ENCODE peak calls at places on chromosomes 13 and 19, in ten cellular contexts. B, O, N, A, D, H, U, T, F and E are unnamed samples. For H3K27me3, the result is how much of the 10 kb centered on the place peaks cover.

GRCh38 chr13:45683701-45684100 is 18.4 kb upstream of the CBY2 start:
- DNase-seq in B (no peak), O (no peak), N (no peak), A (no peak), D (no peak), H (no peak), U (no peak), T (no peak), F (no peak), E (no peak)

GRCh38 chr19:35178701-35179100 is 24.2 kb downstream of the FXYD5 start:
- DNase-seq in B (no peak), O (no peak), N (peak), A (no peak), D (no peak), H (no peak), U (no peak), T (no peak), F (no peak), E (no peak)

GRCh38 chr13:104140557-104140956 is 1074.3 kb upstream of the SLC10A2 start:
- DNase-seq in B (no peak), O (peak), N (no peak), A (no peak), D (no peak), H (no peak), U (no peak), T (no peak), F (no peak), E (peak)

GRCh38 chr19:54154603-54155345 is 4.7 kb downstream of the LENG1 start:
- DNase-seq in B (no peak), O (no peak), N (no peak), A (no peak), D (no peak), H (no peak), U (no peak), T (no peak), F (no peak), E (no peak)

GRCh38 chr19:15136234-15136954 is 29.2 kb downstream of the SYDE1 start:
- DNase-seq in B (no peak), O (peak), N (no peak), A (no peak), D (no peak), H (no peak), U (no peak), T (no peak), F (no peak), E (peak)

GRCh38 chr13:112852392-112852791 is 116.6 kb upstream of the MCF2L start:
- DNase-seq in B (no peak), O (no peak), N (no peak), A (peak), D (no peak), H (no peak), U (no peak), T (no peak), F (no peak), E (no peak)

GRCh38 chr13:105334211-105334610 is 1201.3 kb downstream of the EFNB2 start:
- DNase-seq in B (peak), O (peak), N (no peak), A (no peak), D (no peak), H (no peak), U (no peak), T (no peak), F (no peak), E (no peak)

GRCh38 chr13:20847298-20847697 is 55.2 kb downstream of the XPO4 start:
- DNase-seq in B (no peak), O (no peak), N (no peak), A (no peak), D (no peak), H (no peak), U (no peak), T (no peak), F (no peak), E (no peak)

GRCh38 chr13:60754691-60755090 is 357.7 kb downstream of the TDRD3 start:
- DNase-seq in B (no peak), O (no peak), N (no peak), A (no peak), D (no peak), H (no peak), U (no peak), T (no peak), F (no peak), E (no peak)

GRCh38 chr13:93244918-93245280 is 18.3 kb downstream of the GPC6 start:
- DNase-seq in B (no peak), O (no peak), N (no peak), A (no peak), D (no peak), H (no peak), U (no peak), T (no peak), F (no peak), E (peak)

GRCh38 chr13:37319041-37319443 is 213.6 kb upstream of the CSNK1A1L start:
- DNase-seq in B (no peak), O (peak), N (no peak), A (no peak), D (no peak), H (no peak), U (no peak), T (no peak), F (no peak), E (no peak)

GRCh38 chr13:29925457-29925856 is 75.0 kb upstream of the UBL3 start:
- DNase-seq in B (peak), O (peak), N (peak), A (no peak), D (peak), H (peak), U (no peak), T (peak), F (peak), E (peak)

DNA sequence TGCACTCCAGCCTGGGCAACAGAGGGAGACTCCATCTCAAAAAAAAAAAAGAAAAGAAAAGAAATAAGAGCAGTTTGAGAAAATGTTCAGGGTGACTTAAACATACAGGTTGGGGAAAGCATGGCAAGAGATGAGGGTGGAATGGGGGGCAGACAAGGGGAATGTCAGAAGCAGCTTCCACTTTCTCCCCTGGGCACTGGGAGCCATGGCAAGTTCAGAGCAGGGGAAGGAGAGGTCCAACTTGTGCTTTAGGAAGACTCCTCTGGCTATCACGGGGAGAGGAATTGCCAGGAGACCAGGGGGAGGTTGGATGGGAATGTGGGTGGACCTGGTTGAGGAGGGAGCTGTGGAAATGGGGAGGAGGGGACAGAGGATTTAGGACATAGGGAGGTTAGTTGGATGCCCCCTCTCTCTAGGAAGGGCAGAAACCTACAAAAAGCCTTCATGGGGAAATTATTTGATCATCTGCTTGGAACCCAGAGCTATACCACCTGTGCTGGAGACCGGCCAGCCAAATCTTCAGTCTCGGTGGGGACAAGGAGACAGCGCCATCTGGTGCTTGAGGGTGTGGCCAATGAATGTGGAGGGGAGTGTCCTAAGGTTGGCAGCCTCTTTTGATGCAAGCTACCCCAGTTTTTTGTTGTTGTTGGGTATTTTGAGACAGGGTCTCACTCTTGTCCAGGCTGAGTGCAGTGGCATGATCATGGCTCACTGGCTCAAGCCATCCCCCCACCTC is 7.3 kb upstream of the STRN4 start:
- DNase-seq in B (no peak), O (no peak), N (peak), A (peak), D (no peak), H (no peak), U (no peak), T (no peak), F (no peak), E (peak)
- TF ChIP-seq CTCF in B (peak), O (peak), N (peak), A (peak), D (peak), H (peak), U (peak), T (no peak), F (no peak), E (peak)

DNA sequence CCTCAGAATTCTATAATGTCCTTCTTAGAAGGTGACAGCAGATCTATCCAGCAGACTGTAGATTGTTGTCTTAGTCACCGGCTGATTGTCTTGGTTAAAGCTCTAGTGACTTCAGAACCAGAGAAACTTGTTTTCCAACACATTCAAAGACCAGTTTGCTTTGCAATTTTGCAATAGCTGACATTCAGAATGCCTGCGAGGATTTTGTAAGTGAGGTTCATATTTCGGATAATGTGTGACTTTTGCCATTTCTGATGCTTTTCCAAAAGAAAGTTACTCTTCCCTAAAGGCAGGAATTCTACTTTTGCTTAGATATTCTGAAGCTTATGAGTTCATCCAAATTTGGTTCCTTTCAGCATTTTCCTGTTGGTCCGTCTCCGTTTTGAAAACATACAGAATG is 13.2 kb downstream of the SPINT2 start:
- DNase-seq in B (no peak), O (peak), N (no peak), A (no peak), D (no peak), H (no peak), U (no peak), T (no peak), F (no peak), E (peak)
- H3K4me3 ChIP-seq in B (peak), O (no peak), N (no peak), A (no peak), D (no peak), H (no peak), U (no peak), T (no peak), F (no peak), E (no peak)

GRCh38 chr19:7692417-7693088 is 9.4 kb downstream of the FCER2 start:
- DNase-seq in B (no peak), O (no peak), N (no peak), A (no peak), D (no peak), H (no peak), U (no peak), T (no peak), F (no peak), E (no peak)

GRCh38 chr19:7691497-7691896 is 10.4 kb downstream of the FCER2 start:
- DNase-seq in B (no peak), O (no peak), N (no peak), A (no peak), D (no peak), H (no peak), U (no peak), T (no peak), F (no peak), E (no peak)

GRCh38 chr19:7697721-7698287 is 4.1 kb downstream of the FCER2 start:
- DNase-seq in B (no peak), O (no peak), N (no peak), A (no peak), D (no peak), H (no peak), U (no peak), T (no peak), F (no peak), E (no peak)

GRCh38 chr19:7690779-7691258 is 10.2 kb downstream of the TRAPPC5 start:
- DNase-seq in B (no peak), O (no peak), N (no peak), A (no peak), D (no peak), H (no peak), U (no peak), T (no peak), F (no peak), E (no peak)

DNA sequence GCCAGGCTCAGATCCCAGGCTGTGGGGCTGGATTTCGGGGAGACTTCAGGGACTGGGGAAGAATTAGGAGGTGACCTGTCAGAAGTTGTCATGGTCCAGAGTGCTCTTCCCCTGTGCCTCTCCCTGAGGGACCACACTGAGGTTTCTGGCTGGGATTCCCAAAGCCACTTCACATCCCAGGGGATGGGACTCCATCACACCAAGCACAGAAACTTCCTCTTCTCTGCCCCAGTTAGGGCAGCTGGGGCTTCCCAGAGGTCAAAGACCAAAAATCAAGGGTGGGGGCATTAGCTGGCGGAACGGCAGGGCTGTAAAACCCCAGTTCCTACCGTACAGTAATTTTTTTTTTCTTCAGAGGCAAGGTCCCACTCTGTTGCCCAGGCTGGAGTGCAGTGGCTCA is 7.4 kb downstream of the FCER2 start:
- DNase-seq in B (no peak), O (no peak), N (no peak), A (no peak), D (no peak), H (no peak), U (no peak), T (no peak), F (no peak), E (no peak)
- H3K27me3 ChIP-seq in B (under half), O (under half), N (under half), A (under half), D (under half), H (under half), U (under half), T (under half), F (under half), E (under half)

DNA sequence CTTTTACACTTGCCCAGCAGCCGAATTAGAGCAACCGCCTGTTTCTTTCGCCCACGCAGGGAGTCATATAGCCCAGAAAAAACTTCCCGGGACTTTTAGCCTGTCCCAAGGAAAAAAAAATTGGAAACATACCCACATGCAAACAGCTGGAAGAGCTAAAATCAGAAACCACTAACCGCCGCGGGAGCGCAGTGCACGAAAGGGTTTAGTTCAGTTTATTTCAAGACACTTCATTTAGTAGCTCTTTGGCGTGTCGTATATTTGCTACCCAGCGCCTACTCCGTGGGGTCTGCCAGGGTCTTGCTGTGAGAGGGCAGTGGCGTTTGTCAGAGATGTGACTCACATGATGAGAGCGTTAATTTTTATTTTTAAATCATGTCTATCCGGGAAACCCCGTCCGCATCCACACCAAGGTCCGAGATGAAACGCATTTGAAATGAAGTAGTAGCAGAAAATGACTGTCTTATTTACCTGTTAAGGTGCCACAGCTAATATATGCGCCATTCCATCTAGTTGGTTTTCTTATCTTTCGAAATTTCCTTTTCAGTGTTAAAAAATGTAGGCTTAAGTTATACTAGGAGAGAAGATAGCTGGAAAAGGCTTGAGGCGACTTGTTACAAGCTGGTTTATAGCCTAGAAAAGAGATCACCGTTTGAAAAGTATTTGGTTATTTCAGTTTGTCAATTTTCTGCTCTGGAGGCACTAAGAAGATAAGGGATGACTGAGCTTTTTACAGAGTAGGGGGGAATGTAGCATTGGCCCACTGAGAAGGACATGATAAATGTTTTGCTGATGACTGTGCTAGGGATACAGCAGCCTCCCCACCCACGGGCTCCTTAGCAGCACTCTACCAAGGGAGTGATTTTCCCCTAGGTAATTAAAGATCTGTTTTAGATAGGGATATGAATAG is 1.7 kb downstream of the KLF5 start:
- DNase-seq in B (peak), O (peak), N (peak), A (peak), D (no peak), H (peak), U (no peak), T (peak), F (no peak), E (peak)
- TF ChIP-seq CTCF in B (no peak), O (no peak), N (no peak), A (no peak), D (no peak), H (no peak), U (no peak), T (no peak), F (no peak), E (no peak)

GRCh38 chr19:1649706-1650626 is 2.4 kb downstream of the TCF3 start:
- DNase-seq in B (no peak), O (no peak), N (no peak), A (peak), D (no peak), H (no peak), U (no peak), T (no peak), F (no peak), E (no peak)
- H3K4me3 ChIP-seq in B (peak), O (peak), N (no peak), A (no peak), D (no peak), H (no peak), U (no peak), T (no peak), F (peak), E (no peak)

DNA sequence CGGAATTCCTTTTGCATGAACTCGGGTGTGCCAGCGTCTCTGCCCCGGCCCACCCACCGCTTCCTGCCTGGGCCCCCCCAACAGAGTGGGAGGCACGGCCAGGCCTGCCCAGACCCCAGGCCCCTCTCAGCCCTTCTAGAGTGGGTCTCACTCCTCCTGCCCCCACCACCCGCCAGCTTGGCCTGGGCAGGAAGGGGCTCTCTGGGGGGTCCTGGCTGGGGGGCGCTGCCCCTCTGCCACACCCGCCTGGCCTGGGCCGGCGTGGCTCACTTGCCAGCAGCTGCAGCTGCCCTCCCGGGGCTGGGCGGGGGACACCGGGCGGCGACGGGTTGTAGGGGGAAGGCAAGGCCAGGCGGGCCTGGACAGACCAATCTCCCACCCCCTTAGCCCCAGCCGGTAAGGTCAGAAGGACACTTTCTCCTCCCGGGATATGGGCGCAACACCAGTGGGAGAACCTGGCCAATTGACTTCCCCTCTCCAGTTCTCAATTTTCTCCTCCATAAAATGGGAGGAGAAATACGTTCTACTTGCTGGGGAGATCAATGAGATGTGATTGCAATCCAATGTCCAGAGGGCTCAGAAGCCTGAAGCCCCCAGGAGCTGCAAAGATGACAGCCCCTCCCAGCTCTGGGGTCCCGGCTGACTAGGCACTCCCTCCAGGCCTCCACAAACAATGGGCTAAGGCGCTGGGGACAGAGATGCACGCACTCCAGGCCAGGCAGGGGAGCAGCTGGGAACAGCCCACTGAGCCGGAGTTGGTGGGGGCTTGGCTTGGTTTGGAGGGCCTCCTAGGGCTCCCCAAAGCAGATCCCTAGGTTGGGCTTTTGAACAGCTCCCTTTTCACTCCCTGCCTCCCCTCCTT is 2.4 kb downstream of the CRLF1 start:
- DNase-seq in B (no peak), O (no peak), N (no peak), A (no peak), D (no peak), H (no peak), U (no peak), T (no peak), F (peak), E (no peak)
- H3K27me3 ChIP-seq in B (under half), O (under half), N (under half), A (half or more), D (under half), H (under half), U (half or more), T (under half), F (half or more), E (under half)

GRCh38 chr19:3041756-3042517 is 12.9 kb upstream of the TLE2 start:
- DNase-seq in B (no peak), O (no peak), N (peak), A (no peak), D (no peak), H (no peak), U (no peak), T (no peak), F (no peak), E (no peak)
- TF ChIP-seq CTCF in B (no peak), O (no peak), N (no peak), A (no peak), D (no peak), H (no peak), U (no peak), T (no peak), F (no peak), E (no peak)

GRCh38 chr13:111129465-111130110 is 14.5 kb downstream of the ARHGEF7 start:
- DNase-seq in B (no peak), O (no peak), N (no peak), A (no peak), D (no peak), H (no peak), U (no peak), T (no peak), F (no peak), E (no peak)
- H3K4me3 ChIP-seq in B (no peak), O (no peak), N (no peak), A (no peak), D (no peak), H (no peak), U (no peak), T (no peak), F (no peak), E (no peak)

DNA sequence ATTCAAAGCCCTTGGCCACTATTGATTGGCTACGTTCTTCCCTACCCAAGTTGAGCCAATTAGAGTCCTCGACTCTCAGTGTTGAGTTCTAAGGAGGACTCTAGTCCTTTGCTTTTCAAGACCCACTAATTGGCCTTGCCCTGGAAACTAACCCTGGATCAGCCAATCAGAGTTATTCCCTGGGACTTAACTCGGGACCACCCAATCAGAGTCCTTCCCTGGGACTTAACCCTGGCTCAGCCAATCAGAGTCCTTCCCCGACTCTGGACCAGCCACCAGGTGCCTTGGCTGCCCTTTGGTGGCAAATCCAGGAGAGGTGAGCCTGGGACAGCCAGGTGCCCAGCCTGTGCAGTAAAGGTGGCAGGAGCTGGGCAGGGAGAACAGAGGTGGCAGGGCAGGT is 28.7 kb downstream of the ATP8B3 start:
- DNase-seq in B (no peak), O (no peak), N (no peak), A (no peak), D (no peak), H (no peak), U (no peak), T (no peak), F (no peak), E (no peak)
- H3K27me3 ChIP-seq in B (under half), O (under half), N (under half), A (under half), D (under half), H (under half), U (half or more), T (half or more), F (half or more), E (under half)

GRCh38 chr19:9836021-9836420 is 903 bp downstream of the PIN1 start:
- DNase-seq in B (no peak), O (peak), N (no peak), A (no peak), D (no peak), H (no peak), U (no peak), T (no peak), F (no peak), E (no peak)
- TF ChIP-seq CTCF in B (no peak), O (peak), N (no peak), A (no peak), D (no peak), H (no peak), U (no peak), T (no peak), F (no peak), E (no peak)